ENCODE peak calls at places on chromosomes 13 and 19, in seven cellular contexts. One of them, this sample, is unnamed.

GRCh38 chr13:94233401-94233800 is 246.1 kb downstream of the DCT start:
- DNase-seq in GM12892: no peak
- DNase-seq in HepG2: no peak
- DNase-seq in SK-N-SH: no peak
- DNase-seq in K562: no peak
- DNase-seq in H1: no peak
- DNase-seq in GM12878: no peak
- DNase-seq in this sample: no peak

GRCh38 chr19:32924200-32924599 is 47.6 kb downstream of the CEP89 start:
- DNase-seq in GM12892: no peak
- DNase-seq in HepG2: no peak
- DNase-seq in SK-N-SH: no peak
- DNase-seq in K562: no peak
- DNase-seq in H1: no peak
- DNase-seq in GM12878: no peak
- DNase-seq in this sample: no peak

GRCh38 chr19:36363845-36364244 is 15.2 kb downstream of the ZFP14 start:
- DNase-seq in GM12892: no peak
- DNase-seq in HepG2: no peak
- DNase-seq in SK-N-SH: no peak
- DNase-seq in K562: no peak
- DNase-seq in H1: peak; percentile 26
- DNase-seq in GM12878: no peak
- DNase-seq in this sample: no peak

GRCh38 chr19:7840629-7841028 is 10.6 kb downstream of the EVI5L start:
- DNase-seq in GM12892: no peak
- DNase-seq in HepG2: no peak
- DNase-seq in SK-N-SH: no peak
- DNase-seq in K562: no peak
- DNase-seq in H1: no peak
- DNase-seq in GM12878: no peak
- DNase-seq in this sample: no peak

GRCh38 chr19:50300814-50301606 is 28.2 kb downstream of the KCNC3 start:
- DNase-seq in GM12892: no peak
- DNase-seq in HepG2: peak; percentile 48
- DNase-seq in SK-N-SH: no peak
- DNase-seq in K562: no peak
- DNase-seq in H1: no peak
- DNase-seq in GM12878: no peak
- DNase-seq in this sample: no peak

GRCh38 chr13:30027569-30028455 is 177.4 kb upstream of the UBL3 start:
- DNase-seq in GM12892: no peak
- DNase-seq in HepG2: no peak
- DNase-seq in SK-N-SH: no peak
- DNase-seq in K562: no peak
- DNase-seq in H1: no peak
- DNase-seq in GM12878: no peak
- DNase-seq in this sample: no peak

GRCh38 chr13:94435604-94436226 is 43.8 kb downstream of the DCT start:
- DNase-seq in GM12892: no peak
- DNase-seq in HepG2: peak; percentile 27
- DNase-seq in SK-N-SH: peak; percentile 60
- DNase-seq in K562: peak; percentile 40
- DNase-seq in H1: no peak
- DNase-seq in GM12878: no peak
- DNase-seq in this sample: no peak

GRCh38 chr13:66635526-66635925 is 594.6 kb downstream of the PCDH9 start:
- DNase-seq in GM12892: no peak
- DNase-seq in HepG2: no peak
- DNase-seq in SK-N-SH: no peak
- DNase-seq in K562: no peak
- DNase-seq in H1: no peak
- DNase-seq in GM12878: no peak
- DNase-seq in this sample: no peak

GRCh38 chr13:110575322-110576069 is 14.0 kb upstream of the RAB20 start:
- DNase-seq in GM12892: peak; percentile 59
- DNase-seq in HepG2: peak; percentile 20
- DNase-seq in SK-N-SH: peak; percentile 44
- DNase-seq in K562: peak; percentile 54
- DNase-seq in H1: no peak
- DNase-seq in GM12878: peak; percentile 43
- DNase-seq in this sample: peak; percentile 45

GRCh38 chr13:39144941-39145533 is 106.8 kb downstream of the NHLRC3 start:
- DNase-seq in GM12892: peak; percentile 2
- DNase-seq in HepG2: no peak
- DNase-seq in SK-N-SH: peak; percentile 56
- DNase-seq in K562: peak; percentile 40
- DNase-seq in H1: peak; percentile 55
- DNase-seq in GM12878: no peak
- DNase-seq in this sample: peak; percentile 16

GRCh38 chr13:39037410-39037879 is 444 bp downstream of the PROSER1 start:
- DNase-seq in GM12892: no peak
- DNase-seq in HepG2: no peak
- DNase-seq in SK-N-SH: no peak
- DNase-seq in K562: no peak
- DNase-seq in H1: no peak
- DNase-seq in GM12878: no peak
- DNase-seq in this sample: no peak

GRCh38 chr13:43239441-43239840 is 216.1 kb downstream of the DNAJC15 start:
- DNase-seq in GM12892: no peak
- DNase-seq in HepG2: no peak
- DNase-seq in SK-N-SH: no peak
- DNase-seq in K562: no peak
- DNase-seq in H1: no peak
- DNase-seq in GM12878: no peak
- DNase-seq in this sample: no peak

GRCh38 chr19:49222528-49222927 is 64.9 kb downstream of the TRPM4 start:
- DNase-seq in GM12892: no peak
- DNase-seq in HepG2: no peak
- DNase-seq in SK-N-SH: no peak
- DNase-seq in K562: no peak
- DNase-seq in H1: no peak
- DNase-seq in GM12878: no peak
- DNase-seq in this sample: no peak

GRCh38 chr19:49222011-49222410 is 64.4 kb downstream of the TRPM4 start:
- DNase-seq in GM12892: no peak
- DNase-seq in HepG2: no peak
- DNase-seq in SK-N-SH: no peak
- DNase-seq in K562: peak; percentile 28
- DNase-seq in H1: no peak
- DNase-seq in GM12878: no peak
- DNase-seq in this sample: no peak

GRCh38 chr19:49223472-49223871 is 65.9 kb downstream of the TRPM4 start:
- DNase-seq in GM12892: no peak
- DNase-seq in HepG2: no peak
- DNase-seq in SK-N-SH: no peak
- DNase-seq in K562: no peak
- DNase-seq in H1: no peak
- DNase-seq in GM12878: no peak
- DNase-seq in this sample: no peak

GRCh38 chr19:49229416-49229815 is 71.8 kb downstream of the TRPM4 start:
- DNase-seq in GM12892: no peak
- DNase-seq in HepG2: no peak
- DNase-seq in SK-N-SH: no peak
- DNase-seq in K562: no peak
- DNase-seq in H1: no peak
- DNase-seq in GM12878: no peak
- DNase-seq in this sample: no peak

DNA sequence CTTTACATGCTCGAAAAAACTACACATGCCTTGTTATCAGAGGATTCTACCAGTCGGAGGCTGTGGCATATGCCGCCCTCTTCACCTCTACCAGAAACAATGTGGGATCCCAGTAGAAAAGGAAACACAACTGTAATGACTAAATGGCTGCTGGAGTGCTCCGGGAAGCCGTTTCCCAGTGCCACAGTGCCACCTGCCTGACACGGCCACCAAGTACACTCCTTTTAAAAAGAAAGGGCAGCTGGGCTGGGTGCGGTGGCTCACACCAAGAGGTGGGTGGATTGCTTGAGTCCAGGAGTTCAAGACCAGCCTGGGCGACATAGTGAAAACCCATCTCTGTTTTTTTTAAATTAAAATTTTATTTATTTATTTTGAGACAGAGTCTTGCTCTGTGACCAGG is 67.3 kb downstream of the TRPM4 start:
- DNase-seq in GM12892: no peak
- DNase-seq in HepG2: peak; percentile 55
- DNase-seq in SK-N-SH: peak; percentile 66
- DNase-seq in K562: peak; percentile 73
- DNase-seq in H1: peak; percentile 78
- DNase-seq in GM12878: no peak
- DNase-seq in this sample: no peak
- TF ChIP-seq TAF1 in GM12892: no peak
- TF ChIP-seq TAF1 in HepG2: no peak
- TF ChIP-seq TAF1 in SK-N-SH: no peak
- TF ChIP-seq TAF1 in K562: no peak
- TF ChIP-seq TAF1 in H1: no peak
- TF ChIP-seq TAF1 in GM12878: no peak
- TF ChIP-seq TAF1 in this sample: no peak

DNA sequence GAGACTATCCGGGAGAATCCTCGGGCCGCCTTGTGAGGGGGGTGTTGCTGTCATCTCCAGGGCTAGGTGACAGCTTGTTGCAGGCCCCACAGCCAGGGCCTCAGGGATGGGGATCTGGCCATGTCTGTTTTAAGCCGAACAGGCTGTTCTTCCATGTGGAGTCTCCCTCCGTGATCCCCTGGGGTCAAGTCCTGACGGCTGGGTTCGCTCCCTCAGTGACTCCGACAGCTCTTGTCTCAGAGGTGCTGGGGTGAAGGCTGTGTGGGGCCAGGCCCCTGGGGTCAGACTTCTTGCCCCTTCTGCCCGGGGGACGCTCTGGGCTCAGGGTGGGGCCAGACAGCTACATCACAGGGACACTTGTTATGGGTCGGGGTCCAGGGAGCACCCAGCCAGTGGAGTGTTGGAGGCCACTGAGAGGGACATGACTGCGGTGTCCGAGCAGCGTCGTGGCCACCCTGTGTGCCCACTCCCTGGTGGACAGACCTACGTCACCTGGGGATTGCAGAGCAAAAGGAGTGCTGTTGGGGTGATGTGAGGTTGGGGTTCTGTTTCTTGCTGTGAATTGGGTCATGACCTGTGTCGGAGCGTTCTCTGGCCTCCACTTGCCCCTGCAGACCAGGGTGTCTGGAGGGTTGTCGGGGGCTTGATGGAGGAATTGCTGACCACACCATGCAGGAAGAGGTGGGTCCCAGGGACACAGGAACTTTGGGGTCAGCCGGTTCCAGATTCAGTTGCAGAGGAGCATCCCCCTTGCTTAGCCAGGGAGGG is 21.5 kb downstream of the EPN1 start:
- DNase-seq in GM12892: no peak
- DNase-seq in HepG2: no peak
- DNase-seq in SK-N-SH: no peak
- DNase-seq in K562: no peak
- DNase-seq in H1: no peak
- DNase-seq in GM12878: no peak
- DNase-seq in this sample: no peak
- TF ChIP-seq TAF1 in GM12892: no peak
- TF ChIP-seq TAF1 in HepG2: no peak
- TF ChIP-seq TAF1 in SK-N-SH: no peak
- TF ChIP-seq TAF1 in K562: no peak
- TF ChIP-seq TAF1 in H1: no peak
- TF ChIP-seq TAF1 in GM12878: no peak
- TF ChIP-seq TAF1 in this sample: no peak

DNA sequence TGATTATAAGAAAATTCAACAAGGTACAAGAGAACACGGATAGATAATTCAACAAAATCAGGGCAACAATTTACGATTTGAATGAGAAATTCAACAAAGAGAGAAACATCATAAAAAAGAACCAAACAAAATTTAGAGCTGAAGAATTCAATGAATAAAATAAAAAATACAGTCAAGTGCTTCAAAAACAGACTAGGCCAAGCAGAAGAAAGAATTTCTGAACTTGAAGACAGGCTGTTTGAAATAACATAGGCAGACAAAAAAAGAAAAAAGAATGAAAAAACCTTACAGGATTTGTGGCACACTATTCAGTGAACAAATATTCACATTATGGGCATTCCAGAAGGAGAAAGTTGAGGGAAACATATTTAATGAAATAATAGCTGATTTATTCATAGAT is 31.1 kb downstream of the ZNF283 start:
- DNase-seq in GM12892: no peak
- DNase-seq in HepG2: no peak
- DNase-seq in SK-N-SH: no peak
- DNase-seq in K562: no peak
- DNase-seq in H1: no peak
- DNase-seq in GM12878: no peak
- DNase-seq in this sample: no peak
- TF ChIP-seq TAF1 in GM12892: no peak
- TF ChIP-seq TAF1 in HepG2: no peak
- TF ChIP-seq TAF1 in SK-N-SH: no peak
- TF ChIP-seq TAF1 in K562: no peak
- TF ChIP-seq TAF1 in H1: no peak
- TF ChIP-seq TAF1 in GM12878: no peak
- TF ChIP-seq TAF1 in this sample: no peak

GRCh38 chr13:48302920-48303330 is 626 bp upstream of the RB1 start:
- DNase-seq in GM12892: no peak
- DNase-seq in HepG2: no peak
- DNase-seq in SK-N-SH: no peak
- DNase-seq in K562: no peak
- DNase-seq in H1: no peak
- DNase-seq in GM12878: no peak
- DNase-seq in this sample: no peak

GRCh38 chr13:48303331-48304131 is at the start of gene RB1:
- DNase-seq in GM12892: peak; percentile 69
- DNase-seq in HepG2: peak; percentile 80
- DNase-seq in SK-N-SH: peak; percentile 93
- DNase-seq in K562: peak; percentile 90
- DNase-seq in H1: peak; percentile 81
- DNase-seq in GM12878: peak; percentile 51
- DNase-seq in this sample: peak; percentile 77

GRCh38 chr13:48299591-48299990 is 4.0 kb upstream of the RB1 start:
- DNase-seq in GM12892: no peak
- DNase-seq in HepG2: no peak
- DNase-seq in SK-N-SH: no peak
- DNase-seq in K562: no peak
- DNase-seq in H1: no peak
- DNase-seq in GM12878: no peak
- DNase-seq in this sample: no peak

DNA sequence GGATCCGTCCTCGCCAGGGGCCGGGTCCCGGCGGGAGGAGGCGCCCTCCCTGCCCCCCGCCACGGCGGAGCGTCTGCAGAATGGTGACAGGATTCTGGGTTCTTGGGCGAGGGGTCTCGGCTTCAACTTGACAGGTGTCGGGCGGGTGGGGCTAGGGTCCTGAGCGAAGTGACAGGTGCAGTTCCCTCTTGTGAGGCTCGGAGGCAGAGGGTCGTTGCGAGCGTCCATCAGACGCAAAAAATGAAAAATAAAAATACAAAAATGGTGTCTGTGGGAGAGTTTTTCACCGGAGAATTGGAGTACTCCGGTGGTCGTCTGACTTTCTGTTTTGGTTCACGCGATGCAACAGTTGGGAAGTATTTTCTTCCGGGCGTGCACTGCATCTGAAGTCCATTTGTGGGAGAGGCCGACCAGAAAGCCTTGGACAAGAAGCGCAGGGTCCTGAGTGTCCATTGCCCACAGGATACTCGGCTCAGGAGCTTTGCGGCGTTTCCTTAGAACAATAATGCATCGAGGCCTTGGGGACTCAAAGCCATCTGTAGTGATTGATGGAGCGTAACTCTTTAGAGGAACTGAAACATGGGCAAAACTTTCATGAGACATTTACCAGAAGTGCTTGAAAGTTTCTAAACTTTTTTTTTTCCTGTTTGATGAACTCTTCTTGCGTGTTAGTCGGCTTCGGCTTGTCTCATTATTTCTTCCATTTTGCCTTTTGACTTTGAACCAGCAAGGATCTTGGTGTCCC is 753 bp downstream of the RB1 start:
- DNase-seq in GM12892: peak; percentile 45
- DNase-seq in HepG2: peak; percentile 30
- DNase-seq in SK-N-SH: peak; percentile 50
- DNase-seq in K562: peak; percentile 47
- DNase-seq in H1: no peak
- DNase-seq in GM12878: peak; percentile 92
- DNase-seq in this sample: peak; percentile 54
- TF ChIP-seq TAF1 in GM12892: peak; percentile 60
- TF ChIP-seq TAF1 in HepG2: no peak
- TF ChIP-seq TAF1 in SK-N-SH: no peak
- TF ChIP-seq TAF1 in K562: no peak
- TF ChIP-seq TAF1 in H1: no peak
- TF ChIP-seq TAF1 in GM12878: peak; percentile 63
- TF ChIP-seq TAF1 in this sample: no peak